ENCODE peak calls at places on chromosomes 13 and 19, in five cellular contexts. R, Q, H, B and I are unnamed samples.

GRCh38 chr19:8302734-8303133 is 5.4 kb downstream of the CD320 start:
- DNase-seq in R (no peak), Q (no peak), H (no peak), B (peak; percentile 11), I (no peak)

GRCh38 chr19:6802336-6803035 is 30.0 kb downstream of the VAV1 start:
- DNase-seq in R (peak; percentile 35), Q (peak; percentile 52), H (no peak), B (peak; percentile 49), I (no peak)

GRCh38 chr13:111217661-111218060 is 102.6 kb downstream of the ARHGEF7 start:
- DNase-seq in R (no peak), Q (peak; percentile 90), H (no peak), B (peak; percentile 84), I (no peak)

GRCh38 chr19:49690656-49691242 is at the start of gene CPT1C:
- DNase-seq in R (no peak), Q (peak; percentile 79), H (peak; percentile 88), B (peak; percentile 72), I (no peak)

GRCh38 chr13:73018336-73018735 is 40.5 kb upstream of the KLF5 start:
- DNase-seq in R (no peak), Q (no peak), H (no peak), B (no peak), I (no peak)

GRCh38 chr19:13865578-13866462 is 11.1 kb upstream of the NANOS3 start:
- DNase-seq in R (no peak), Q (no peak), H (no peak), B (no peak), I (no peak)

GRCh38 chr19:38707512-38708114 is 36.7 kb downstream of the CAPN12 start:
- DNase-seq in R (peak; percentile 84), Q (peak; percentile 88), H (no peak), B (peak; percentile 86), I (no peak)

GRCh38 chr13:103349664-103350063 is 283.4 kb upstream of the SLC10A2 start:
- DNase-seq in R (no peak), Q (peak; percentile 33), H (peak; percentile 72), B (no peak), I (no peak)

GRCh38 chr13:98422046-98422445 is 154.9 kb downstream of the STK24 start:
- DNase-seq in R (no peak), Q (no peak), H (no peak), B (no peak), I (no peak)

GRCh38 chr19:32829345-32829896 is 40.1 kb downstream of the SLC7A9 start:
- DNase-seq in R (no peak), Q (no peak), H (no peak), B (no peak), I (no peak)

GRCh38 chr19:3479819-3480215 is 508 bp downstream of the SMIM24 start:
- DNase-seq in R (no peak), Q (no peak), H (peak; percentile 67), B (no peak), I (no peak)

GRCh38 chr19:13718733-13719132 is 45.6 kb upstream of the MRI1 start:
- DNase-seq in R (peak; percentile 18), Q (peak; percentile 14), H (peak; percentile 48), B (no peak), I (no peak)

GRCh38 chr19:6744381-6745288 is 5.2 kb downstream of the TRIP10 start:
- DNase-seq in R (peak; percentile 91), Q (peak; percentile 95), H (peak; percentile 76), B (peak; percentile 60), I (no peak)

GRCh38 chr13:106710267-106710666 is 142.3 kb upstream of the ARGLU1 start:
- DNase-seq in R (no peak), Q (peak; percentile 11), H (no peak), B (no peak), I (no peak)

GRCh38 chr13:77865588-77865987 is 53.0 kb downstream of the EDNRB start:
- DNase-seq in R (no peak), Q (no peak), H (no peak), B (no peak), I (no peak)

GRCh38 chr13:84439108-84439507 is 556.8 kb upstream of the SLITRK1 start:
- DNase-seq in R (no peak), Q (no peak), H (no peak), B (no peak), I (no peak)

GRCh38 chr13:44174769-44175425 is 198.7 kb upstream of the SERP2 start:
- DNase-seq in R (no peak), Q (no peak), H (no peak), B (no peak), I (no peak)

GRCh38 chr13:111575276-111575675 is 254.8 kb downstream of the TEX29 start:
- DNase-seq in R (no peak), Q (no peak), H (no peak), B (no peak), I (no peak)

GRCh38 chr13:100987993-100988392 is 313.4 kb upstream of the TMTC4 start:
- DNase-seq in R (no peak), Q (no peak), H (no peak), B (no peak), I (no peak)

GRCh38 chr19:32702010-32702409 is 10.4 kb downstream of the NUDT19 start:
- DNase-seq in R (no peak), Q (no peak), H (no peak), B (no peak), I (no peak)

GRCh38 chr13:35552172-35552844 is 75.8 kb upstream of the MAB21L1 start:
- DNase-seq in R (no peak), Q (no peak), H (no peak), B (no peak), I (no peak)

GRCh38 chr13:77860621-77861020 is 58.0 kb downstream of the EDNRB start:
- DNase-seq in R (no peak), Q (no peak), H (no peak), B (no peak), I (no peak)

GRCh38 chr13:83878691-83879410 is 3.4 kb downstream of the SLITRK1 start:
- DNase-seq in R (no peak), Q (no peak), H (no peak), B (no peak), I (no peak)

GRCh38 chr13:25668345-25668744 is 296.6 kb downstream of the ATP8A2 start:
- DNase-seq in R (no peak), Q (no peak), H (no peak), B (no peak), I (no peak)

GRCh38 chr13:34408635-34409034 is 533.4 kb upstream of the NBEA start:
- DNase-seq in R (no peak), Q (no peak), H (no peak), B (no peak), I (no peak)

GRCh38 chr19:49455729-49456128 is 2.7 kb downstream of the ALDH16A1 start:
- DNase-seq in R (no peak), Q (no peak), H (no peak), B (no peak), I (no peak)

GRCh38 chr13:37319041-37319443 is 213.6 kb upstream of the CSNK1A1L start:
- DNase-seq in R (no peak), Q (no peak), H (no peak), B (no peak), I (no peak)

GRCh38 chr13:110925023-110925608 is 10.2 kb upstream of the ANKRD10 start:
- DNase-seq in R (no peak), Q (no peak), H (no peak), B (no peak), I (no peak)

GRCh38 chr19:18291019-18291524 is 9.7 kb upstream of the JUND start:
- DNase-seq in R (no peak), Q (no peak), H (no peak), B (peak; percentile 58), I (no peak)

GRCh38 chr13:66477816-66478215 is 752.3 kb downstream of the PCDH9 start:
- DNase-seq in R (no peak), Q (no peak), H (no peak), B (no peak), I (no peak)

GRCh38 chr13:60642552-60642951 is 245.5 kb downstream of the TDRD3 start:
- DNase-seq in R (no peak), Q (no peak), H (no peak), B (no peak), I (no peak)

DNA sequence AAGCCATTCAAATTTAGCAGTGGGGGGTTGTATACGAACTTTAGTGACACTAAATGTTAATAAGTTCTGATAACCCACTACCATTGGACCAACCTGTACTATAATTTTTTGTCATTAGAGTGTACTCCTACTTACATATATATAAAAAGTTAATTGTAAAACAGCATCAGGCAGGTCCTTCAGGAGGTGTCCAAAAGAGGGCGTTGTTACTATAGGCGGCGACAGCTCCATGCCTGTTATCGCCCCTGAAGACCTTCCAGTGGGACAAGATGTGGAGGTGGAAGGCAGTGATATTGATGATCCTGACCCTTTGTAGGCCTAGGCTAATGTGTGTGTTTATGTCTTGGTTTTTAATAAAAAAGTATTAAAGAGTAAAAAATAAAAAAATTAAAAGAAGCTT is 27.5 kb downstream of the SPRYD7 start:
- DNase-seq in R (no peak), Q (no peak), H (no peak), B (no peak), I (no peak)
- TF ChIP-seq CTCF in R (no peak), Q (no peak), H (peak; percentile 26), B (no peak), I (no peak)

DNA sequence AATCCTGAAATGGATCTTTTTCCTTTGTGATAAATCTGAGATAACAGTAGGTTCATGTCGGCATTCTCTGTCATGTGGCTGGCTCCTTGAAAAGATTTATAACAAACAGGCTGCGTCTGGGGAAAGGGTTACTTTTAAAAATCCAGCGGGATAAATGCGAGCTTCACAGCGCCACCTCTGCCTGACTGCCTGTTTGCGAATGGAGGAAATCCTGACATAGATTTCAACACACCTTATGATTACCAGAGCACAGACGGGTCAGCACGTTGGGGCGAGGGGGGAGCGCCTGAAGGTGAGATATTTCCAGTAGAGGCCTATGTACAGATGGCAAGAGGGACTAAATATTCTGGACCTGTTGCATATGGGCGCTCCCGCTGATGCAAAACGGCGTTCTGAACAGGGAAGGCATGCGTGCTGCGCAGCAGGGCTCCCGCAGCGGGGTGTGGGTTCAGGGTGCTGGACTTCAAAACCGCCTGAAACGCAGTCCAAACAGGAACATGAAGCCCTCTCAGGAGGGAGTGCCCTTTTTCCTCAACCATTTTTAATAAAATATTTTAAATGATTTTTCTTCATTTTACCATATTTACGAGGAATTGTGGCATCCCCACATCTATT is 445.3 kb upstream of the SGCG start:
- DNase-seq in R (no peak), Q (peak; percentile 69), H (no peak), B (no peak), I (no peak)
- H3K4me3 ChIP-seq in R (no peak overlapping the region), Q (no peak overlapping the region), H (no peak overlapping the region), B (no peak overlapping the region), I (no peak overlapping the region)

DNA sequence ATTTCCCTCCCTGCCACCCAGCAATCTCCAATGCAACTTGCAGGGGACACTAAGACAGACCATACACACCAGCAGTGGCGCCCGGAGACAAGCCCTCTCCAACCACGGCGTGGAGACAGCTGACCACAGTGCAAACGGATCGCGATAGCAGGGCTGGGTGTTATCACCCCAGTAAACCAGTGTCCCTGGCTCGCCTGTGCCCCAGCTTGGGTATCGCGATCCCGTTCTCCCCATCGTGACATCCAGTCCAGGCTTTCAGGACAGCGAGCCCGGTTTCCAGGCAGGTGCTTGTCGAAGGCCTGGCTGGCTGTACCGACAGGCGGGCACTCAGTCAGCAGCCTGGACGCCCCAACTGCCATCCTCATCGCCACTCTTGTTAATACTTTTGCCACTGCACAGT is 20.7 kb upstream of the NANOS2 start:
- DNase-seq in R (no peak), Q (no peak), H (no peak), B (no peak), I (no peak)
- H3K27me3 ChIP-seq in R (peaks cover 81% of the 10 kb centered on the region), Q (peaks cover 4% of the 10 kb centered on the region), H (no peaks in the 10 kb centered on the region), B (no peaks in the 10 kb centered on the region), I (peaks cover 14% of the 10 kb centered on the region)

DNA sequence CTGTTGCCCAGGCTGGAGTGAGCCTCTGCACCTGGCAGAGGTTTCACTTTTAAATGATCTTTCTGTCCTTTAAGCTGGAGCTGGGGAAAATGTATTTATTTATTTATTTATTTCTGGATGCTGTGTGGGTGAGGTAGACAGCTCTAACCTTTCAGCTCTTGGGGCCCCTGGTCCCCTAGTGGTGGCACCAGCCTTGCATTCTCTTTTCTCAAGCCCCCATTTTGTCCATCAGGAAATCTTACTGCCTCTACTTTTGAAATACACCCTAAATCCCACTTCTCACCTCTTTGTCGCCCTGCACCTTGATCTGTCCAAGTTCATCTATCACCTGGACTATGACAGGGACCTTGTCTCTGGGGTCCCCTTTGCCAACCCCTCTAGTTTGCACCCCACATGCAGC is 2.1 kb upstream of the B9D2 start:
- DNase-seq in R (no peak), Q (no peak), H (no peak), B (no peak), I (no peak)
- TF ChIP-seq CTCF in R (peak; percentile 30), Q (no peak), H (peak; percentile 40), B (no peak), I (peak; percentile 9)